ENCODE peak calls at places on chromosome 19, in eight cellular contexts. B is fibroblast of the aortic adventitia; M is heart right ventricle; Y is CD4-positive, alpha-beta T cell; U is thoracic aorta; F is kidney epithelial cell; Z is foreskin fibroblast; L is pancreas. C is an unnamed sample.

GRCh38 chr19:33214621-33215020 is 11.0 kb downstream of the SLC7A10 start:
- DNase-seq in B (peak), M (no peak), Y (no peak), U (no peak), F (no peak), Z (peak), L (no peak), C (no peak)

GRCh38 chr19:55113570-55114039 is 3.8 kb downstream of the PPP1R12C start:
- DNase-seq in B (peak), M (peak), Y (no peak), U (peak), F (peak), Z (peak), L (peak), C (no peak)

GRCh38 chr19:43765109-43765876 is 10.5 kb upstream of the SMG9 start:
- DNase-seq in B (peak), M (peak), Y (peak), U (peak), F (peak), Z (peak), L (no peak), C (peak)

GRCh38 chr19:49335071-49335783 is at the start of gene CD37:
- DNase-seq in B (no peak), M (no peak), Y (peak), U (no peak), F (no peak), Z (no peak), L (no peak), C (no peak)

GRCh38 chr19:22030680-22031079 is 19.9 kb upstream of the ZNF208 start:
- DNase-seq in B (no peak), M (no peak), Y (no peak), U (no peak), F (no peak), Z (no peak), L (no peak), C (no peak)

GRCh38 chr19:4908311-4908710 is 990 bp upstream of the UHRF1 start:
- DNase-seq in B (no peak), M (no peak), Y (no peak), U (no peak), F (no peak), Z (no peak), L (no peak), C (no peak)

GRCh38 chr19:3819989-3820388 is 33.8 kb upstream of the MATK start:
- DNase-seq in B (no peak), M (no peak), Y (no peak), U (no peak), F (no peak), Z (no peak), L (no peak), C (no peak)

GRCh38 chr19:2714531-2715269 is 6.5 kb downstream of the DIRAS1 start:
- DNase-seq in B (no peak), M (no peak), Y (no peak), U (no peak), F (no peak), Z (no peak), L (no peak), C (no peak)

GRCh38 chr19:13884726-13885591 is 8.0 kb downstream of the NANOS3 start:
- DNase-seq in B (no peak), M (no peak), Y (no peak), U (no peak), F (no peak), Z (no peak), L (peak), C (no peak)

GRCh38 chr19:2974342-2974932 is 2.9 kb upstream of the TLE6 start:
- DNase-seq in B (peak), M (peak), Y (no peak), U (no peak), F (no peak), Z (peak), L (no peak), C (no peak)

GRCh38 chr19:11663162-11663561 is 65.9 kb downstream of the ZNF627 start:
- DNase-seq in B (no peak), M (no peak), Y (no peak), U (no peak), F (no peak), Z (no peak), L (no peak), C (no peak)

GRCh38 chr19:43524922-43525835 is 1.8 kb downstream of the ETHE1 start:
- DNase-seq in B (peak), M (peak), Y (peak), U (peak), F (no peak), Z (peak), L (peak), C (no peak)

GRCh38 chr19:14450168-14450874 is 17.2 kb downstream of the PKN1 start:
- DNase-seq in B (no peak), M (peak), Y (no peak), U (no peak), F (no peak), Z (peak), L (no peak), C (no peak)

GRCh38 chr19:45428385-45429231 is 4.9 kb upstream of the ERCC1 start:
- DNase-seq in B (no peak), M (peak), Y (no peak), U (no peak), F (no peak), Z (peak), L (peak), C (no peak)

GRCh38 chr19:41439441-41440222 is at the start of gene DMAC2:
- DNase-seq in B (peak), M (peak), Y (peak), U (peak), F (peak), Z (peak), L (peak), C (peak)

GRCh38 chr19:43738780-43739211 is 16.0 kb downstream of the SMG9 start:
- DNase-seq in B (peak), M (no peak), Y (no peak), U (no peak), F (no peak), Z (no peak), L (no peak), C (no peak)

GRCh38 chr19:17103177-17103576 is 27.6 kb downstream of the MYO9B start:
- DNase-seq in B (peak), M (no peak), Y (no peak), U (no peak), F (no peak), Z (peak), L (no peak), C (no peak)

GRCh38 chr19:43675906-43676305 is 5.9 kb upstream of the PLAUR start:
- DNase-seq in B (no peak), M (no peak), Y (no peak), U (no peak), F (no peak), Z (no peak), L (no peak), C (no peak)

GRCh38 chr19:29882719-29883105 is 59.3 kb upstream of the URI1 start:
- DNase-seq in B (no peak), M (no peak), Y (no peak), U (no peak), F (no peak), Z (no peak), L (no peak), C (no peak)

GRCh38 chr19:49552749-49553148 is 24.9 kb downstream of the RCN3 start:
- DNase-seq in B (no peak), M (no peak), Y (no peak), U (no peak), F (no peak), Z (no peak), L (no peak), C (no peak)

GRCh38 chr19:17109962-17110598 is 34.5 kb downstream of the MYO9B start:
- DNase-seq in B (no peak), M (peak), Y (no peak), U (no peak), F (no peak), Z (no peak), L (no peak), C (no peak)

GRCh38 chr19:12163841-12164240 is 945 bp downstream of the ZNF136 start:
- DNase-seq in B (peak), M (no peak), Y (no peak), U (no peak), F (no peak), Z (peak), L (no peak), C (no peak)

GRCh38 chr19:28980236-28980868 is 232.6 kb downstream of the UQCRFS1 start:
- DNase-seq in B (peak), M (no peak), Y (no peak), U (no peak), F (no peak), Z (peak), L (no peak), C (no peak)

GRCh38 chr19:55492362-55492944 is 4.2 kb downstream of the SSC5D start:
- DNase-seq in B (no peak), M (no peak), Y (no peak), U (no peak), F (no peak), Z (no peak), L (no peak), C (no peak)

GRCh38 chr19:32570081-32570785 is 10.8 kb upstream of the PDCD5 start:
- DNase-seq in B (peak), M (no peak), Y (peak), U (no peak), F (no peak), Z (peak), L (peak), C (no peak)

GRCh38 chr19:16566161-16566560 is 6.1 kb downstream of the SLC35E1 start:
- DNase-seq in B (no peak), M (no peak), Y (peak), U (no peak), F (no peak), Z (no peak), L (no peak), C (no peak)

DNA sequence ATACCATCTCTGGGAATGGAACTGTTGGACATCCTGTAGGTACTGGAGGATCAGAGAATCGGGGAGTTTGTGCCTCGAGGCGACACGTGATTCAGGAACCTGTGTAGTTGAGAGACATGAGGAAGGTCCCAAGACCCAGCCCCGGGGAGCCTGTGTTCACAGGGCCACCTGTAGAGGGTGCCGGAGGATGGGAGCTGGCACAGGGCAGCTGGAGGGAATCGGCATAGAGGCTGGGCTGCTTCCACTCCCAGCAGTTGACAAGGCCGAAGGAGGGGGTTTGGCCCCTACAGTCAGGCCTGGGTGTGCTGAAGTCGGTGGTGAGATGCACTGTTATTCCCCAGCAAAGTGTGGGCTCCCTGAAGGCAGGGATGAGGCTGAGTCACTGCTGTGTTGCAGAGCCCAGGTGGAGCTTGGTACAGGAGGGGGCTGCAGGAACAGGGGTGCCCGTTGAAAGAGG is 2.5 kb upstream of the ISYNA1 start:
- DNase-seq in B (no peak), M (no peak), Y (no peak), U (no peak), F (no peak), Z (no peak), L (peak), C (no peak)
- TF ChIP-seq CTCF in B (no peak), M (peak), Y (no peak), U (no peak), F (peak), Z (peak), L (no peak), C (peak)

DNA sequence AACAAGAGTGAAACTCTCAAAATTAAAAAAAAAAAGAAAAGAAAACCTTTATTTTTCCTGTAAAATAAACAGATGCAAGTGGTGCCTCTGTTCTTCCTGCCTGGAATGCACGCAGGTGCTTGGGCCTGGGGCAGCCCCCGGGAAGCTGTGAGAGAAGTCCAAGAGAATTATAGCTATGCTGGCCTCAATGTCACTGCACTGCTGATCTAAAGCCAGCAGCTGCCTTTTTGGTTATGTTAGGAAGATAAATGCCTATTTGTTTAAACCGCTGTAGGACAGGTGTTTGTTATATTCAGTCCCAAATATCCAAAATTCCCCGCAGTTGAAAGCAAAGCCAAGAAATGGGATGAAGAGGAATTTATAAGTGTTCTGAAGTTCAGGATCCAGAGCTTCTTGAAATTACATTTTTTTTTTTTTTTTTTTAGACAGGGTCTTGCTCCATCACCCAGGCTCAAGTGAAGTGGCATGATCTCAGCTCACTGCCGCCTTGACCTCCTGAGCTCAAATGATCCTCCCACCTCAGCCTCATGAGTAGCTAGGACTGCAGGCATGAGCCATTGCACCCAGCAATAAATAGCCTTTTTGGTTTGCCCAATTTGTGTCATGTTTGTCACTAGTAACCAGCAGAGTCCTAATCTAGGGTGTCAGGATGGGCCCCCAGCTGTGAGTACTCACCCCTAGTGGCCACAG is 2.3 kb downstream of the RINL start:
- DNase-seq in B (no peak), M (no peak), Y (no peak), U (no peak), F (no peak), Z (no peak), L (no peak), C (no peak)
- TF ChIP-seq CTCF in B (no peak), M (no peak), Y (no peak), U (no peak), F (no peak), Z (no peak), L (no peak), C (no peak)

DNA sequence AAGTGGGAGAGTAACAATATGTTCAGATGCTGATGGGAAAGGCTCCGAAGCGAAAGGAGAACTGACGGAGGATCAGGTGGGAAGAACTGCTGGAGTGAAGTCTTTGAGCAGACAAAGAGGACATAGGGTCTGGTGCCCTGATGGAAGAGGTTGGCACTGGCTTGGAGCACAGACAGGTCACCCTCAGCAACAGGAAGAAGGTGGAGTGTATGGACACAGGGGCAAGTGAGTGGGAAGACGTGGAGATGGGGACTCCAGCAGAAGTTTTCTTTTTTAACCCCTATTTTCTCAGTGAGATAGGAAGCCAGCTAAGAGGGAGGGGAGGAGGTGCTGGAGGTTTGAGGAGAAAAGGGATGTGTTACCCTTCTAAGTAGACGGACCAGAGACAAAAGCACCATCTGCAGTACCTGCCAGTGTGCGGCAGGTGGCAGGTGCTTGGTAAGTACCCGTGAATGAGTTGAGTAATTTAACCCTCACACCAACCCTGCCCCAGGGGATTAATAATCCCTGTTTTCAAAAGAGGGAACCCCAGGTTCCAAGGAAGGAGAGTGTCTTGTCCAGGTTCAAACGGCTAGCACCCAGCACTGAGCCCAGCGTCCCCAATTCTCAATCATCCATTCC is 11.2 kb downstream of the HAS1 start:
- DNase-seq in B (peak), M (no peak), Y (no peak), U (no peak), F (no peak), Z (peak), L (no peak), C (no peak)
- TF ChIP-seq CTCF in B (peak), M (peak), Y (no peak), U (no peak), F (peak), Z (peak), L (no peak), C (peak)

GRCh38 chr19:58338825-58339558 is 12.2 kb downstream of the ZSCAN22 start:
- DNase-seq in B (no peak), M (no peak), Y (no peak), U (no peak), F (no peak), Z (no peak), L (no peak), C (no peak)
- TF ChIP-seq CTCF in B (peak), M (no peak), Y (no peak), U (no peak), F (no peak), Z (no peak), L (no peak), C (no peak)

DNA sequence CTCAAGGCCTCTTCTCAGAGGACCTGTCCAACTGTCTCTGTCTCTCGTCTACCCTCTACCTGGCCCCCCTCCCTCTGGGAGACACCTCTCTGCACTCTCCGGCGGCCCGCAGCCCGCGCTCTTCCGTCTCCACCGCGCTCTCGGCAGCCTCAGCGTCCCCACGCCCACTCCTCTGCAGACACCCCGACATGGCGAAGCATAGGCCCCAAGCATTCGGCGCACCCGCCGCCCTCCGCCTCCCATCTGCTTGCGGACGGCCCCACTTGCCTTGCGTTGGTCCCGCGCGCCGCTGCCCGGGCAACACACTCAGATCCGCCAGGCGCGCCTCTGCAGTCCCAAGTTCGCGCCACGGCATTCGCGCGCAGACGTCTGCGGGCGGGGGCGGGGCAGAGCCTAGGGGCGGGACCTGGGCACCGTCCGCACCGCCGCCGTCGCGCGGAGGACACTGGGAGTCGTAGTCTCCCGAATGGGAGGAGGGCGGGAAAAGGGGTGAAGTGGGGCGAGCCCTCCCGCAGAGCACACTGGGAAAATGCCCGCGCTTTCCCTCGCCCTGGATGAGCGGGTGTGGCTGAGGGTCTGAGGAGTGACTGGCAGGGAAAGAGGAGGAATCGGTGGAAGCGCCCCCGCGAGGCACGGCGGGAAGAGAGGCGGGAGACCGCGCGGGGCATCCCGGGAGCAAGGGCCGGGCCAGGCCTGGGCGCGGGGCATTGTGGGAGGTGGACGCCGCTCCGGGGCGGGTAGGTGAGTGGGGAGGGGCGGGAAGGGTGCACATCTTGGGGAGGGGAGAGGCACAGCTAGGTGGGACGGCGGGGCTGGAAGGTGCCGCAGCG is at the start of the genes LIG1 and ZSWIM9:
- DNase-seq in B (peak), M (peak), Y (peak), U (peak), F (peak), Z (peak), L (peak), C (peak)
- TF ChIP-seq CTCF in B (peak), M (peak), Y (no peak), U (no peak), F (no peak), Z (peak), L (no peak), C (peak)

GRCh38 chr19:18349524-18350128 is 9.2 kb downstream of the PGPEP1 start:
- DNase-seq in B (peak), M (peak), Y (no peak), U (no peak), F (no peak), Z (peak), L (peak), C (no peak)
- TF ChIP-seq CTCF in B (peak), M (peak), Y (no peak), U (peak), F (peak), Z (peak), L (peak), C (peak)

DNA sequence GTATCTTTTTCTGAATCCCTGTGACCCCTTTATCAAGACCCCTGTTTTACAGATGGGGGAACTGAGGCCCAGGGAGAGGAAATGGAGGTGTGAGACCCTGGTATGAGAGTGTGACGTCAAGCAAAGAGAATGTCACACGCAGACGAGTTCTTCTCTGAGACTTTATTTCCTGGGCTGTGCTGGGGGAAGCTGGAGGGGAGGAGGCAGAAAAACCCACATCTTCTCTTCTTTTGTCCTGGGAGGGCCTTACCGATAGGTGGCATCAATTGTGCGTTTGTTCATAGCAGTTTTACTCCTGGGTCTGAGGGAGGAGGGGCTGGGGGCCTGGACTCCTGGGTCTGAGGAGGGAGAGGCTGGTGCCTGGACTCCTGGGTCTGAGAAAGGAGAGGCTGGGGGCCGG is 4.9 kb upstream of the KLK15 start:
- DNase-seq in B (no peak), M (no peak), Y (no peak), U (no peak), F (no peak), Z (peak), L (no peak), C (no peak)
- TF ChIP-seq CTCF in B (peak), M (no peak), Y (no peak), U (no peak), F (peak), Z (no peak), L (no peak), C (peak)

DNA sequence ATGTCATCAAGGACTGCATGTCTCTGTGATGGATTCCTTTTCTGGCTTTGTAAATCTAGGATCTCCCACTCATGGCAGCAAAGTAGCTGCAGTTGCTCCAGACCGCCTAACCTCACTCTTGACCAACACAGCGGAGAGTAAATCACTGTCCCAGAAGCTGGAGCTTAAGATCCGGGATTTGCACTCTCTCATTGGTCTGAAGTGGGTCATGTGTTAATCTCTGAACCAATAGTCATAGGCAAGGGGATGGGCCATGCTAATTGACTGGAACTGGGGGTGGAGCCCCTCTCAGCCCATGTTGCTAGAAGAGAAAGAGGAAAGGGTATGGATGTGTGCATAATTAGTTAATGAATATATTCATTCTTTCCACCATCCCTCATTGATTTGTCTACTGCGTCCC is 34.0 kb downstream of the VAV1 start:
- DNase-seq in B (no peak), M (no peak), Y (no peak), U (no peak), F (no peak), Z (no peak), L (no peak), C (no peak)
- TF ChIP-seq CTCF in B (no peak), M (no peak), Y (no peak), U (no peak), F (no peak), Z (no peak), L (no peak), C (no peak)